ENCODE peak calls at places on chromosome 9, in five cellular contexts. W is T-helper 1 cell; S is stimulated activated CD8-positive, alpha-beta memory T cell treated with anti-CD3 and anti-CD28 coated beads, Interleukin-4, amount 100 ng/mL, for 48 hours; Y is fibroblast of the aortic adventitia; N is NCI-H774. F is an unnamed sample.
A peak's percentile ranks its signal among the peaks of the same experiment; 100 is the strongest.

GRCh38 chr9:109806506-109807115 is 26.6 kb downstream of the PALM2AKAP2 start:
- DNase-seq in W (no peak), S (no peak), Y (peak; percentile 67), N (no peak), F (no peak)

GRCh38 chr9:35822926-35823325 is 5.6 kb downstream of the FAM221B start:
- DNase-seq in W (no peak), S (no peak), Y (no peak), N (no peak), F (no peak)

GRCh38 chr9:132040808-132041207 is 38.9 kb downstream of the MED27 start:
- DNase-seq in W (no peak), S (no peak), Y (no peak), N (no peak), F (no peak)

GRCh38 chr9:86667307-86667706 is 280.0 kb downstream of the GAS1 start:
- DNase-seq in W (no peak), S (peak; percentile 31), Y (peak; percentile 70), N (no peak), F (no peak)

GRCh38 chr9:134487066-134487710 is 154.4 kb upstream of the COL5A1 start:
- DNase-seq in W (no peak), S (no peak), Y (no peak), N (no peak), F (no peak)

GRCh38 chr9:93265301-93265971 is 81.5 kb downstream of the WNK2 start:
- DNase-seq in W (no peak), S (no peak), Y (no peak), N (no peak), F (no peak)

GRCh38 chr9:88732128-88732527 is 197.2 kb downstream of the NXNL2 start:
- DNase-seq in W (no peak), S (no peak), Y (peak; percentile 70), N (no peak), F (no peak)

GRCh38 chr9:19231126-19232035 is 888 bp downstream of the DENND4C start:
- DNase-seq in W (no peak), S (peak; percentile 46), Y (peak; percentile 25), N (no peak), F (no peak)

GRCh38 chr9:72807765-72808445 is 144.9 kb downstream of the ALDH1A1 start:
- DNase-seq in W (no peak), S (no peak), Y (no peak), N (no peak), F (no peak)

GRCh38 chr9:135336722-135337490 is 142.7 kb upstream of the PPP1R26 start:
- DNase-seq in W (no peak), S (no peak), Y (no peak), N (no peak), F (no peak)

GRCh38 chr9:95174038-95174437 is 143.5 kb downstream of the FANCC start:
- DNase-seq in W (no peak), S (no peak), Y (no peak), N (no peak), F (no peak)

GRCh38 chr9:112203536-112203935 is 28.4 kb upstream of the SUSD1 start:
- DNase-seq in W (no peak), S (no peak), Y (peak; percentile 53), N (no peak), F (no peak)

GRCh38 chr9:129208191-129209091 is 30.4 kb upstream of the IER5L start:
- DNase-seq in W (no peak), S (peak; percentile 77), Y (no peak), N (no peak), F (peak; percentile 48)

GRCh38 chr9:114399381-114399780 is 11.6 kb upstream of the AKNA start:
- DNase-seq in W (no peak), S (no peak), Y (no peak), N (no peak), F (no peak)

GRCh38 chr9:71487046-71487445 is 281.3 kb downstream of the CEMIP2 start:
- DNase-seq in W (no peak), S (no peak), Y (no peak), N (no peak), F (no peak)

GRCh38 chr9:108687360-108687981 is 168.3 kb downstream of the ACTL7B start:
- DNase-seq in W (no peak), S (no peak), Y (no peak), N (no peak), F (no peak)

GRCh38 chr9:14750871-14751270 is 28.3 kb upstream of the CER1 start:
- DNase-seq in W (no peak), S (no peak), Y (no peak), N (no peak), F (no peak)

GRCh38 chr9:104993291-104993963 is 65.5 kb upstream of the ABCA1 start:
- DNase-seq in W (no peak), S (no peak), Y (peak; percentile 93), N (no peak), F (peak; percentile 20)

GRCh38 chr9:94649100-94649855 is 10.0 kb upstream of the FBP1 start:
- DNase-seq in W (no peak), S (no peak), Y (peak; percentile 96), N (no peak), F (no peak)

GRCh38 chr9:121650220-121651013 is 1.0 kb upstream of the DAB2IP start:
- DNase-seq in W (no peak), S (peak; percentile 56), Y (no peak), N (no peak), F (no peak)